ENCODE peak calls at places on chromosomes 1 and 21, in nine cellular contexts. G is effector CD4-positive, alpha-beta T cell; M is D341Med; W is activated T-helper 9 cell treated with anti-CD3 and anti-CD28 coated beads, Interleukin-2, amount 50 U/mL, for 16 hours; C is Calu3; S is endodermal cell; X is NCI-H748 treated with DMSO at 0.1 percent for 48 hours; F is GM18507; Z is bronchial epithelial cell. T is an unnamed sample.

GRCh38 chr1:174222166-174222949 is 63.0 kb downstream of the RABGAP1L start:
- DNase-seq in G (no peak), M (no peak), W (no peak), C (no peak), S (no peak), X (no peak), F (no peak), Z (peak), T (peak)

GRCh38 chr1:119603695-119604094 is 44.4 kb downstream of the ZNF697 start:
- DNase-seq in G (no peak), M (no peak), W (no peak), C (no peak), S (no peak), X (no peak), F (no peak), Z (peak), T (peak)

GRCh38 chr1:17233675-17234074 is 15.2 kb upstream of the PADI3 start:
- DNase-seq in G (no peak), M (no peak), W (no peak), C (peak), S (no peak), X (no peak), F (no peak), Z (peak), T (peak)

GRCh38 chr1:36492491-36492890 is 9.8 kb upstream of the CSF3R start:
- DNase-seq in G (no peak), M (no peak), W (no peak), C (no peak), S (peak), X (no peak), F (no peak), Z (no peak), T (no peak)

GRCh38 chr21:30408782-30409494 is 13.1 kb downstream of the KRTAP13-1 start:
- DNase-seq in G (no peak), M (peak), W (no peak), C (peak), S (peak), X (peak), F (no peak), Z (peak), T (peak)

GRCh38 chr1:20618550-20618949 is 14.7 kb upstream of the PINK1 start:
- DNase-seq in G (no peak), M (no peak), W (no peak), C (no peak), S (no peak), X (no peak), F (no peak), Z (no peak), T (no peak)

GRCh38 chr1:171999756-172000155 is 158.5 kb downstream of the DNM3 start:
- DNase-seq in G (no peak), M (no peak), W (no peak), C (no peak), S (no peak), X (no peak), F (no peak), Z (peak), T (peak)

GRCh38 chr1:13749543-13750307 is 49.7 kb downstream of the PRDM2 start:
- DNase-seq in G (peak), M (no peak), W (peak), C (peak), S (peak), X (no peak), F (no peak), Z (peak), T (peak)

GRCh38 chr1:61606448-61607312 is 118.3 kb downstream of the TM2D1 start:
- DNase-seq in G (no peak), M (no peak), W (no peak), C (no peak), S (no peak), X (no peak), F (no peak), Z (peak), T (peak)

GRCh38 chr1:198449281-198449680 is 91.2 kb downstream of the ATP6V1G3 start:
- DNase-seq in G (no peak), M (no peak), W (no peak), C (peak), S (no peak), X (no peak), F (no peak), Z (peak), T (peak)

GRCh38 chr1:65812065-65812464 is 19.4 kb downstream of the PDE4B start:
- DNase-seq in G (no peak), M (no peak), W (peak), C (no peak), S (peak), X (no peak), F (peak), Z (peak), T (peak)

GRCh38 chr1:228853637-228854036 is 118.4 kb downstream of the RHOU start:
- DNase-seq in G (no peak), M (no peak), W (no peak), C (no peak), S (no peak), X (no peak), F (no peak), Z (no peak), T (no peak)

GRCh38 chr1:40162791-40163441 is 1.7 kb downstream of the RLF start:
- DNase-seq in G (no peak), M (no peak), W (no peak), C (no peak), S (no peak), X (no peak), F (no peak), Z (peak), T (peak)